ENCODE peak calls at places on chromosomes 13 and 19, in ten cellular contexts. D, T, U, K, H, E, R, O, F and V are unnamed samples.

GRCh38 chr13:45238945-45239795 is 38.3 kb upstream of the KCTD4 start:
- DNase-seq in H (no peak), T (no peak), O (no peak), K (no peak), F (no peak), E (no peak), R (no peak), U (no peak), D (no peak), V (no peak)

GRCh38 chr19:55668603-55669348 is 6.2 kb upstream of the EPN1 start:
- DNase-seq in U (no peak), F (no peak), D (no peak), K (no peak), R (no peak), H (no peak), E (no peak), O (no peak), T (no peak), V (no peak)

GRCh38 chr13:33509642-33510229 is 224.2 kb upstream of the STARD13 start:
- DNase-seq in T (peak), K (no peak), E (peak), U (no peak), F (no peak), R (no peak), D (no peak), O (no peak), H (no peak), V (no peak)

GRCh38 chr19:30669329-30670010 is 297.3 kb downstream of the ZNF536 start:
- DNase-seq in O (no peak), H (peak), T (peak), F (peak), U (peak), E (no peak), K (peak), R (peak), D (peak), V (peak)

GRCh38 chr13:98480915-98481510 is 95.9 kb downstream of the STK24 start:
- DNase-seq in U (no peak), F (no peak), T (no peak), O (no peak), H (no peak), E (peak), R (no peak), K (no peak), D (no peak), V (no peak)

GRCh38 chr19:55232284-55232597 is 3.7 kb upstream of the TMEM86B start:
- DNase-seq in T (no peak), K (no peak), H (no peak), F (no peak), D (no peak), R (no peak), E (no peak), O (no peak), U (no peak), V (no peak)

GRCh38 chr19:3810708-3811355 is 24.7 kb upstream of the MATK start:
- DNase-seq in K (no peak), H (no peak), R (no peak), U (no peak), T (no peak), D (no peak), E (no peak), O (no peak), F (no peak), V (peak)

GRCh38 chr19:11984986-11985385 is 20.1 kb downstream of the ZNF763 start:
- DNase-seq in U (no peak), H (no peak), T (no peak), O (no peak), D (no peak), F (no peak), K (no peak), R (no peak), E (no peak), V (no peak)

GRCh38 chr13:43865892-43866291 is 13.6 kb downstream of the CCDC122 start:
- DNase-seq in T (no peak), R (no peak), K (no peak), F (no peak), E (no peak), H (no peak), U (no peak), D (no peak), O (no peak), V (no peak)